ENCODE peak calls at places on chromosomes 13 and 19, in six cellular contexts. O is tibial nerve, E is right lobe of liver, W is Peyer's patch, S is transverse colon, B is K562. A is an unnamed sample.

GRCh38 chr13:26896986-26897668 is 136.5 kb upstream of the GPR12 start:
- DNase-seq in W (no peak), O (no peak), S (no peak), E (no peak), B (no peak), A (no peak)

GRCh38 chr13:101627556-101627943 is 175.1 kb downstream of the ITGBL1 start:
- DNase-seq in W (no peak), O (no peak), S (no peak), B (no peak), E (no peak), A (no peak)

GRCh38 chr13:80030491-80030890 is 310.4 kb downstream of the SPRY2 start:
- DNase-seq in W (no peak), O (no peak), B (no peak), E (peak; percentile 88), S (peak; percentile 44), A (no peak)

GRCh38 chr19:4455742-4456565 is 1.6 kb downstream of the UBXN6 start:
- DNase-seq in O (peak; percentile 50), B (peak; percentile 46), E (peak; percentile 61), S (peak; percentile 48), W (no peak), A (peak; percentile 67)

GRCh38 chr19:2294377-2295335 is 12.7 kb upstream of the PEAK3 start:
- DNase-seq in S (no peak), B (no peak), O (no peak), W (no peak), E (no peak), A (no peak)

GRCh38 chr19:54325194-54325621 is 12.2 kb upstream of the LILRA5 start:
- DNase-seq in W (peak; percentile 41), S (no peak), B (peak; percentile 55), E (peak; percentile 39), O (no peak), A (peak; percentile 67)

GRCh38 chr13:23570099-23570926 is at the start of gene TNFRSF19:
- DNase-seq in O (peak; percentile 41), B (peak; percentile 17), S (no peak), W (no peak), E (no peak), A (peak; percentile 76)

GRCh38 chr19:46862974-46863632 is 2.3 kb downstream of the ARHGAP35 start:
- DNase-seq in W (no peak), B (peak; percentile 54), O (no peak), E (peak; percentile 42), S (no peak), A (peak; percentile 46)

GRCh38 chr13:45630791-45631190 is 15.3 kb upstream of the ERICH6B start:
- DNase-seq in E (no peak), B (no peak), S (no peak), W (no peak), O (no peak), A (no peak)

GRCh38 chr19:34504809-34505291 is 23.3 kb downstream of the WTIP start:
- DNase-seq in E (peak; percentile 38), O (no peak), S (no peak), W (no peak), B (no peak), A (no peak)

GRCh38 chr19:30539981-30540380 is 167.8 kb downstream of the ZNF536 start:
- DNase-seq in S (no peak), E (no peak), B (no peak), W (no peak), O (no peak), A (no peak)

GRCh38 chr13:77522444-77522843 is 13.1 kb upstream of the SCEL start:
- DNase-seq in W (no peak), E (no peak), B (no peak), S (no peak), O (no peak), A (no peak)

GRCh38 chr19:8322638-8322997 is 1.3 kb downstream of the RPS28 start:
- DNase-seq in B (peak; percentile 8), W (no peak), E (no peak), S (no peak), O (no peak), A (no peak)

GRCh38 chr19:29375429-29376093 is 150.2 kb upstream of the VSTM2B start:
- DNase-seq in E (peak; percentile 17), B (no peak), O (no peak), W (no peak), S (no peak), A (no peak)

GRCh38 chr19:38693380-38694223 is 46.2 kb downstream of the ACTN4 start:
- DNase-seq in O (no peak), W (peak; percentile 53), E (no peak), B (no peak), S (peak; percentile 51), A (no peak)

DNA sequence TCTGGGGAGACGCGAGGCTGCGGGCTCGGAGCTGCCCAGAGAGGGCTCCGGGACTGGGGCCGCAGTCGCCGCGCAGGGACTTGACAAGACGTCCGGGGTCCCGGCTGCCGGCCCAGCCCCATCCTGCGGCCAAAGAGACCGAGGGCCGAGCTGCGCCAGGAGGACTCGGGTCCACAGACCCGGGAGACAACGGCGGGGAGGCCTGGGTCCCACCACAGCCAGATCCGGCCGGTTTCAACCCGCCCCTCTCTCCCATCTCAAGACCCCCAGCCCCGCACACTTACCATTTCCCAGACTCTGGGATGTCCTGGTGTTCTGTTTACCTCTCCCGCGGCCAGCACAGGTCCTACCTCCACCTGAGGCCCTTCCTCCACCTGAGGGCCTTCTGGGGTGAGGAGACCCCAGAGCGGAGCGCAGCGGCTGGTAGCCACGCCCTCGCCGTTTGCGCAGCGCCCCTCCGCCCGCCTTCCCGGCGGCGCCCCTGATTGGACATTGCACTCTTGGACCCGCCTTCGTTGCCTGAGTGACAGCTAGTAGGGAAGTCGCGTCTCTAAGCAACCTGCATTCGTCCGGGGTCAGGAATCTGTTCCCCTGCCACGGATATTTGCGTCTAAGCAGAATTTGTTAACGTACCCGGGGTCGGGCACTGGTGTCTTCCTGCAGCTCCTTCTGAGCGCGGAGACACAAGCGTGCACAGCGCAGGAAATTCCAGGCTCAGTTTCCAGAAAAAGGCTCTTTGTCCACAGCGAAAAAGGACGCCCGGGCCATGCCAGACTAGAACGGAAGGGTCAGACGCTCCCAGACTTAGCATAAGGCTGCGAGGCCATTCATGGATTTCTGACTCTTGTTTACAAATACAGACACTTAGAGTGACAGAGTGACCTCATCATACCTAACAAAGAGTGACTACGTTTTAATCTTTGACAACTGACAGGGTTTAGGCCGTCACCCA is at the start of gene ZNF709:
- DNase-seq in O (peak; percentile 82), B (peak; percentile 90), E (peak; percentile 93), W (peak; percentile 91), S (peak; percentile 93), A (peak; percentile 83)
- TF ChIP-seq POLR2A in O (no peak), B (no peak), E (peak; percentile 18), W (no peak), S (peak; percentile 45), A (no peak)

GRCh38 chr13:99743079-99743478 is 228.5 kb downstream of the ZIC5 start:
- DNase-seq in O (no peak), B (no peak), E (no peak), W (no peak), S (no peak), A (no peak)

GRCh38 chr13:99737456-99737855 is 234.1 kb downstream of the ZIC5 start:
- DNase-seq in B (no peak), O (no peak), W (no peak), E (no peak), S (no peak), A (no peak)

GRCh38 chr13:99736541-99736940 is 235.0 kb downstream of the ZIC5 start:
- DNase-seq in O (no peak), W (no peak), E (no peak), S (no peak), B (no peak), A (no peak)

GRCh38 chr13:99741979-99742378 is 229.6 kb downstream of the ZIC5 start:
- DNase-seq in B (no peak), S (peak; percentile 54), O (no peak), W (no peak), E (no peak), A (no peak)

DNA sequence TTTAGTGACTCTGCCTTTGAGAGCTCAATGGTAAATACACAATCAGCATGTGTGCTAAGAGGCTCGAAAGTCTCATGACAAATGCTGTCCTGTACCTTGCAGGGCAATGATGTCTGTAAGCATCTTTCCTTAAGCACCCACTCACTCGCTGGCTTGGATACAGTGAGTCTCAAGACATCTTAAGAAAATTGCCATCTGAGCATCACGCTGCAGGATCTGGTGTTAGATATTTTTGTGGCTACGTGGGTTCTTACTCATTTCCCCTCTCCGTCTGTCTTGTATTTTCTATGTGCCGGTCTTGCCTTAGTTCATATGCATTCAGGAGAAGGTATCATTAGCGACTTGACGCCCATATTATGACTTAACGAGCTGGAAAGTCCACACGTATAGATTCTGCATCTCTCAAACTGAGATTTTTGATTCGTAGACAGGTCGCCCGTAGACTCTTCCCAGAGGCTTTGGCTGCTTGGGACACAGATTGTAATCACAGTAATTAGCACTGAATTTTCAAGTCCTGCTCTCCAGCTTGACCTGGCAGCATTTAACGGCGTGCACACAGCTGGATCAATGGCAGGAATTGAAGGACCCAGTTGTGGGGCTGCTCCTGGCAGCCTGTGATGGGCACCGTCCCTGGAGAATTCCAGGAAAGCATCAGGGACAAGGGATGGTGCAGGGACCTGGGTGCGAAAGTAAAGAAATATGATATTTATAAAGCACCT is 231.1 kb downstream of the ZIC5 start:
- DNase-seq in S (no peak), O (no peak), E (no peak), B (no peak), W (no peak), A (no peak)
- TF ChIP-seq POLR2A in S (no peak), O (no peak), E (no peak), B (no peak), W (no peak), A (no peak)

GRCh38 chr19:41956621-41957020 is 2.5 kb downstream of the RABAC1 start:
- DNase-seq in E (no peak), O (no peak), W (no peak), S (peak; percentile 50), B (no peak), A (no peak)

GRCh38 chr19:41959056-41960053 is at the start of gene RABAC1:
- DNase-seq in B (peak; percentile 93), E (peak; percentile 93), W (peak; percentile 90), S (peak; percentile 93), O (peak; percentile 63), A (peak; percentile 92)

GRCh38 chr19:41957161-41957837 is 1.8 kb downstream of the RABAC1 start:
- DNase-seq in S (peak; percentile 79), W (no peak), B (no peak), O (no peak), E (no peak), A (no peak)

GRCh38 chr19:41957838-41958366 is 1.2 kb downstream of the RABAC1 start:
- DNase-seq in B (peak; percentile 91), S (peak; percentile 86), O (no peak), W (peak; percentile 56), E (peak; percentile 74), A (peak; percentile 73)

GRCh38 chr19:41958367-41959055 is 610 bp downstream of the RABAC1 start:
- DNase-seq in O (peak; percentile 73), W (peak; percentile 94), B (peak; percentile 86), E (peak; percentile 93), S (peak; percentile 96), A (peak; percentile 75)
- TF ChIP-seq POLR2A in O (no peak), W (peak; percentile 71), B (peak; percentile 54), E (peak; percentile 51), S (peak; percentile 76), A (no peak)

GRCh38 chr19:52962394-52963228 is at the start of gene ZNF816:
- DNase-seq in B (peak; percentile 98), W (peak; percentile 99), E (peak; percentile 94), O (peak; percentile 98), S (peak; percentile 100), A (peak; percentile 96)
- TF ChIP-seq POLR2A in B (peak; percentile 86), W (peak; percentile 47), E (no peak), O (no peak), S (peak; percentile 73), A (peak; percentile 69)

GRCh38 chr13:83667606-83668005 is 214.7 kb downstream of the SLITRK1 start:
- DNase-seq in B (no peak), E (no peak), O (no peak), W (no peak), S (no peak), A (no peak)
- TF ChIP-seq POLR2A in B (no peak), E (no peak), O (no peak), W (no peak), S (no peak), A (no peak)

A was measured in erythroblast.